ENCODE peak calls at places on chromosomes 12 and 14, in six cellular contexts. One of them, this sample, is unnamed. For H3K4me1, the result is how much of the 10 kb centered on the place peaks cover.

GRCh38 chr12:57846285-57846576 is 298 bp downstream of the CTDSP2 start:
- DNase-seq in breast epithelium: no peak
- DNase-seq in H9: no peak
- DNase-seq in right cardiac atrium: no peak
- DNase-seq in aorta: no peak
- DNase-seq in heart left ventricle: no peak
- DNase-seq in this sample: no peak

GRCh38 chr12:62760779-62761178 is 174.2 kb downstream of the PPM1H start:
- DNase-seq in breast epithelium: no peak
- DNase-seq in H9: no peak
- DNase-seq in right cardiac atrium: no peak
- DNase-seq in aorta: no peak
- DNase-seq in heart left ventricle: no peak
- DNase-seq in this sample: no peak

GRCh38 chr14:54147285-54147684 is 190.7 kb upstream of the BMP4 start:
- DNase-seq in breast epithelium: no peak
- DNase-seq in H9: no peak
- DNase-seq in right cardiac atrium: no peak
- DNase-seq in aorta: no peak
- DNase-seq in heart left ventricle: no peak
- DNase-seq in this sample: peak

GRCh38 chr14:101105045-101105444 is 201.5 kb upstream of the RTL1 start:
- DNase-seq in breast epithelium: no peak
- DNase-seq in H9: no peak
- DNase-seq in right cardiac atrium: no peak
- DNase-seq in aorta: no peak
- DNase-seq in heart left ventricle: no peak
- DNase-seq in this sample: no peak

GRCh38 chr14:42804146-42804545 is 1197.5 kb downstream of the LRFN5 start:
- DNase-seq in breast epithelium: no peak
- DNase-seq in H9: no peak
- DNase-seq in right cardiac atrium: no peak
- DNase-seq in aorta: no peak
- DNase-seq in heart left ventricle: no peak
- DNase-seq in this sample: no peak

GRCh38 chr12:12645485-12645884 is 33.8 kb downstream of the CREBL2 start:
- DNase-seq in breast epithelium: no peak
- DNase-seq in H9: peak
- DNase-seq in right cardiac atrium: no peak
- DNase-seq in aorta: no peak
- DNase-seq in heart left ventricle: no peak
- DNase-seq in this sample: no peak

GRCh38 chr12:72273499-72273837 is 1.3 kb downstream of the TRHDE start:
- DNase-seq in breast epithelium: no peak
- DNase-seq in H9: no peak
- DNase-seq in right cardiac atrium: peak
- DNase-seq in aorta: peak
- DNase-seq in heart left ventricle: no peak
- DNase-seq in this sample: no peak

GRCh38 chr12:132100306-132101065 is 43.6 kb downstream of the DDX51 start:
- DNase-seq in breast epithelium: no peak
- DNase-seq in H9: no peak
- DNase-seq in right cardiac atrium: no peak
- DNase-seq in aorta: peak
- DNase-seq in heart left ventricle: no peak
- DNase-seq in this sample: no peak

GRCh38 chr12:80763874-80764273 is 47.2 kb downstream of the MYF5 start:
- DNase-seq in breast epithelium: no peak
- DNase-seq in H9: no peak
- DNase-seq in right cardiac atrium: no peak
- DNase-seq in aorta: no peak
- DNase-seq in heart left ventricle: no peak
- DNase-seq in this sample: no peak

GRCh38 chr14:63328787-63329737 is 10.3 kb upstream of the GPHB5 start:
- DNase-seq in breast epithelium: no peak
- DNase-seq in H9: no peak
- DNase-seq in right cardiac atrium: no peak
- DNase-seq in aorta: no peak
- DNase-seq in heart left ventricle: no peak
- DNase-seq in this sample: no peak

GRCh38 chr12:57182918-57183575 is 33.5 kb upstream of the NXPH4 start:
- DNase-seq in breast epithelium: peak
- DNase-seq in H9: peak
- DNase-seq in right cardiac atrium: peak
- DNase-seq in aorta: peak
- DNase-seq in heart left ventricle: peak
- DNase-seq in this sample: peak

GRCh38 chr12:96502477-96502876 is 13.1 kb downstream of the CFAP54 start:
- DNase-seq in breast epithelium: no peak
- DNase-seq in H9: no peak
- DNase-seq in right cardiac atrium: no peak
- DNase-seq in aorta: no peak
- DNase-seq in heart left ventricle: no peak
- DNase-seq in this sample: no peak

GRCh38 chr12:22626429-22626828 is 1.5 kb downstream of the ETNK1 start:
- DNase-seq in breast epithelium: no peak
- DNase-seq in H9: no peak
- DNase-seq in right cardiac atrium: no peak
- DNase-seq in aorta: no peak
- DNase-seq in heart left ventricle: no peak
- DNase-seq in this sample: no peak

GRCh38 chr14:26841920-26842741 is 244.3 kb upstream of the NOVA1 start:
- DNase-seq in breast epithelium: no peak
- DNase-seq in H9: no peak
- DNase-seq in right cardiac atrium: peak
- DNase-seq in aorta: no peak
- DNase-seq in heart left ventricle: peak
- DNase-seq in this sample: no peak

GRCh38 chr12:113040722-113041168 is 15.8 kb upstream of the DTX1 start:
- DNase-seq in breast epithelium: no peak
- DNase-seq in H9: no peak
- DNase-seq in right cardiac atrium: peak
- DNase-seq in aorta: no peak
- DNase-seq in heart left ventricle: peak
- DNase-seq in this sample: peak

GRCh38 chr14:38989917-38990546 is 113.0 kb downstream of the SEC23A start:
- DNase-seq in breast epithelium: no peak
- DNase-seq in H9: no peak
- DNase-seq in right cardiac atrium: no peak
- DNase-seq in aorta: no peak
- DNase-seq in heart left ventricle: no peak
- DNase-seq in this sample: no peak

GRCh38 chr14:51652168-51653095 is 722 bp downstream of the FRMD6 start:
- DNase-seq in breast epithelium: peak
- DNase-seq in H9: peak
- DNase-seq in right cardiac atrium: peak
- DNase-seq in aorta: peak
- DNase-seq in heart left ventricle: peak
- DNase-seq in this sample: peak

GRCh38 chr12:122979908-122980191 is 631 bp upstream of the ARL6IP4 start:
- DNase-seq in breast epithelium: no peak
- DNase-seq in H9: no peak
- DNase-seq in right cardiac atrium: no peak
- DNase-seq in aorta: no peak
- DNase-seq in heart left ventricle: no peak
- DNase-seq in this sample: no peak

GRCh38 chr14:77707355-77707723 is 484 bp downstream of the ALKBH1 start:
- DNase-seq in breast epithelium: no peak
- DNase-seq in H9: no peak
- DNase-seq in right cardiac atrium: no peak
- DNase-seq in aorta: no peak
- DNase-seq in heart left ventricle: no peak
- DNase-seq in this sample: no peak

GRCh38 chr12:30191701-30192455 is 408.1 kb upstream of the TMTC1 start:
- DNase-seq in breast epithelium: no peak
- DNase-seq in H9: no peak
- DNase-seq in right cardiac atrium: no peak
- DNase-seq in aorta: no peak
- DNase-seq in heart left ventricle: no peak
- DNase-seq in this sample: no peak

GRCh38 chr12:27521066-27521465 is 2.9 kb upstream of the PPFIBP1 start:
- DNase-seq in breast epithelium: no peak
- DNase-seq in H9: peak
- DNase-seq in right cardiac atrium: peak
- DNase-seq in aorta: no peak
- DNase-seq in heart left ventricle: peak
- DNase-seq in this sample: peak

GRCh38 chr14:76352639-76353281 is 23.2 kb upstream of the ESRRB start:
- DNase-seq in breast epithelium: no peak
- DNase-seq in H9: peak
- DNase-seq in right cardiac atrium: peak
- DNase-seq in aorta: peak
- DNase-seq in heart left ventricle: peak
- DNase-seq in this sample: peak

GRCh38 chr14:83709116-83709515 is 1820.8 kb upstream of the FLRT2 start:
- DNase-seq in breast epithelium: no peak
- DNase-seq in H9: no peak
- DNase-seq in right cardiac atrium: no peak
- DNase-seq in aorta: no peak
- DNase-seq in heart left ventricle: no peak
- DNase-seq in this sample: no peak

GRCh38 chr14:100117647-100118376 is 41.6 kb downstream of the DEGS2 start:
- DNase-seq in breast epithelium: no peak
- DNase-seq in H9: no peak
- DNase-seq in right cardiac atrium: no peak
- DNase-seq in aorta: no peak
- DNase-seq in heart left ventricle: no peak
- DNase-seq in this sample: no peak

GRCh38 chr14:38567728-38568127 is 311.8 kb upstream of the CLEC14A start:
- DNase-seq in breast epithelium: no peak
- DNase-seq in H9: no peak
- DNase-seq in right cardiac atrium: no peak
- DNase-seq in aorta: no peak
- DNase-seq in heart left ventricle: no peak
- DNase-seq in this sample: no peak

GRCh38 chr12:12357697-12358476 is 1.0 kb downstream of the BORCS5 start:
- DNase-seq in breast epithelium: no peak
- DNase-seq in H9: no peak
- DNase-seq in right cardiac atrium: no peak
- DNase-seq in aorta: no peak
- DNase-seq in heart left ventricle: no peak
- DNase-seq in this sample: no peak

GRCh38 chr12:126432780-126433179 is 1367.5 kb downstream of the AACS start:
- DNase-seq in breast epithelium: no peak
- DNase-seq in H9: no peak
- DNase-seq in right cardiac atrium: no peak
- DNase-seq in aorta: no peak
- DNase-seq in heart left ventricle: no peak
- DNase-seq in this sample: no peak

GRCh38 chr12:62044450-62044849 is 215.8 kb upstream of the USP15 start:
- DNase-seq in breast epithelium: no peak
- DNase-seq in H9: no peak
- DNase-seq in right cardiac atrium: no peak
- DNase-seq in aorta: no peak
- DNase-seq in heart left ventricle: no peak
- DNase-seq in this sample: no peak

DNA sequence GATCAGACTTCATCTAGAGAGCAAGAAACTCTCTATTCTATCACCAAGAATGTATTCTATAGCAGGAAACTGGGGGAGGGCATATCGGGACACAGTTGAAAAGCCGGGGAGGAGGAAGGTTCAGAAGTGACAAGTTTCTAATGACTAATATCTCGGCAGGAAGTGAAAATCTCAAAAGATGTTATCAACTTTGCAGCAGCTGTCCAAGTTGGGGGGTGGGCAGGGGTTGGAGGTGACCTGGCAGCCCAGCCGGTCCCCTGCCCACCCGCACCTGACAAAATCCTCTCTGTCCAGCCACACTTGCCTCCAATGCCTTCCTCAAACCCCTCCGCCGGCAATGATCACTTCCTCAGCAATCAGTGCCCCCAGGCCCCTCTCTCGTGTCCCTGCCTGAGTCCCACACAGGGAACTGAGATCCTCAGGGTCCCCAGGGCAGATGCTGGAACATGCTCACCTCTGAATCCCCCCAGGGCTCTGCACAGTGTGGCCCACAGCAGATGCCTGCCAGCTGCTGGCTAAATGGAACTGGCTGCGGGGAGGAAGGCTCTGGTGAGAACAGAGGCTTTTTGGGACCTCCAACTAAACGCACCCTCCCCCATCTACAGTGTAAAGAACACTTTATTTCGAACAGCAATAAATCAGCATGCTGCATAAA is 43.9 kb downstream of the CCDC88C start:
- DNase-seq in breast epithelium: no peak
- DNase-seq in H9: no peak
- DNase-seq in right cardiac atrium: no peak
- DNase-seq in aorta: no peak
- DNase-seq in heart left ventricle: no peak
- DNase-seq in this sample: no peak
- H3K4me1 ChIP-seq in breast epithelium: under half
- H3K4me1 ChIP-seq in H9: under half
- H3K4me1 ChIP-seq in right cardiac atrium: under half
- H3K4me1 ChIP-seq in aorta: under half
- H3K4me1 ChIP-seq in heart left ventricle: under half
- H3K4me1 ChIP-seq in this sample: half or more

GRCh38 chr12:53497461-53497860 is 1.8 kb downstream of the MAP3K12 start:
- DNase-seq in breast epithelium: no peak
- DNase-seq in H9: no peak
- DNase-seq in right cardiac atrium: no peak
- DNase-seq in aorta: peak
- DNase-seq in heart left ventricle: no peak
- DNase-seq in this sample: no peak
- H3K4me1 ChIP-seq in breast epithelium: under half
- H3K4me1 ChIP-seq in H9: under half
- H3K4me1 ChIP-seq in right cardiac atrium: under half
- H3K4me1 ChIP-seq in aorta: under half
- H3K4me1 ChIP-seq in heart left ventricle: under half
- H3K4me1 ChIP-seq in this sample: half or more

GRCh38 chr12:108653922-108654321 is 20.2 kb upstream of the SELPLG start:
- DNase-seq in breast epithelium: no peak
- DNase-seq in H9: no peak
- DNase-seq in right cardiac atrium: no peak
- DNase-seq in aorta: no peak
- DNase-seq in heart left ventricle: no peak
- DNase-seq in this sample: no peak

GRCh38 chr12:108649668-108650067 is 16.0 kb upstream of the SELPLG start:
- DNase-seq in breast epithelium: no peak
- DNase-seq in H9: no peak
- DNase-seq in right cardiac atrium: no peak
- DNase-seq in aorta: no peak
- DNase-seq in heart left ventricle: no peak
- DNase-seq in this sample: no peak

GRCh38 chr12:108650083-108650482 is 16.4 kb upstream of the SELPLG start:
- DNase-seq in breast epithelium: no peak
- DNase-seq in H9: no peak
- DNase-seq in right cardiac atrium: no peak
- DNase-seq in aorta: no peak
- DNase-seq in heart left ventricle: no peak
- DNase-seq in this sample: no peak

GRCh38 chr12:108649126-108649525 is 15.4 kb upstream of the SELPLG start:
- DNase-seq in breast epithelium: no peak
- DNase-seq in H9: no peak
- DNase-seq in right cardiac atrium: no peak
- DNase-seq in aorta: no peak
- DNase-seq in heart left ventricle: no peak
- DNase-seq in this sample: no peak

GRCh38 chr12:108653082-108653516 is 19.4 kb upstream of the SELPLG start:
- DNase-seq in breast epithelium: no peak
- DNase-seq in H9: no peak
- DNase-seq in right cardiac atrium: no peak
- DNase-seq in aorta: no peak
- DNase-seq in heart left ventricle: no peak
- DNase-seq in this sample: no peak
- H3K4me1 ChIP-seq in breast epithelium: under half
- H3K4me1 ChIP-seq in H9: under half
- H3K4me1 ChIP-seq in right cardiac atrium: under half
- H3K4me1 ChIP-seq in aorta: under half
- H3K4me1 ChIP-seq in heart left ventricle: under half
- H3K4me1 ChIP-seq in this sample: half or more

GRCh38 chr14:55272415-55272786 is 1.2 kb downstream of the FBXO34 start:
- DNase-seq in breast epithelium: no peak
- DNase-seq in H9: no peak
- DNase-seq in right cardiac atrium: no peak
- DNase-seq in aorta: no peak
- DNase-seq in heart left ventricle: no peak
- DNase-seq in this sample: no peak
- H3K4me1 ChIP-seq in breast epithelium: under half
- H3K4me1 ChIP-seq in H9: under half
- H3K4me1 ChIP-seq in right cardiac atrium: under half
- H3K4me1 ChIP-seq in aorta: under half
- H3K4me1 ChIP-seq in heart left ventricle: under half
- H3K4me1 ChIP-seq in this sample: half or more

This sample was measured in left ventricle myocardium inferior.